ENCODE peak calls at places on chromosome 4, in seven cellular contexts. One of them, this sample, is unnamed.
A peak's percentile ranks its signal among the peaks of the same experiment; 100 is the strongest.

GRCh38 chr4:100497729-100498250 is 20.0 kb downstream of the EMCN start:
- DNase-seq in transverse colon: no peak
- DNase-seq in hepatocyte: no peak
- DNase-seq in fibroblast of lung: peak; percentile 30
- DNase-seq in body of pancreas: no peak
- DNase-seq in esophagus squamous epithelium: no peak
- DNase-seq in thoracic aorta: no peak
- DNase-seq in this sample: no peak

GRCh38 chr4:77849278-77849965 is 13.2 kb upstream of the MRPL1 start:
- DNase-seq in transverse colon: no peak
- DNase-seq in hepatocyte: no peak
- DNase-seq in fibroblast of lung: no peak
- DNase-seq in body of pancreas: no peak
- DNase-seq in esophagus squamous epithelium: no peak
- DNase-seq in thoracic aorta: no peak
- DNase-seq in this sample: no peak

GRCh38 chr4:88008133-88008621 is 742 bp downstream of the PKD2 start:
- DNase-seq in transverse colon: peak; percentile 34
- DNase-seq in hepatocyte: peak; percentile 67
- DNase-seq in fibroblast of lung: peak; percentile 64
- DNase-seq in body of pancreas: peak; percentile 35
- DNase-seq in esophagus squamous epithelium: no peak
- DNase-seq in thoracic aorta: no peak
- DNase-seq in this sample: peak; percentile 30

GRCh38 chr4:89114100-89114499 is 2.8 kb downstream of the TIGD2 start:
- DNase-seq in transverse colon: no peak
- DNase-seq in hepatocyte: no peak
- DNase-seq in fibroblast of lung: no peak
- DNase-seq in body of pancreas: no peak
- DNase-seq in esophagus squamous epithelium: no peak
- DNase-seq in thoracic aorta: no peak
- DNase-seq in this sample: no peak

GRCh38 chr4:156512622-156513021 is 459.0 kb downstream of the PDGFC start:
- DNase-seq in transverse colon: no peak
- DNase-seq in hepatocyte: peak; percentile 13
- DNase-seq in fibroblast of lung: peak; percentile 42
- DNase-seq in body of pancreas: no peak
- DNase-seq in esophagus squamous epithelium: no peak
- DNase-seq in thoracic aorta: no peak
- DNase-seq in this sample: no peak

GRCh38 chr4:86960557-86960959 is 25.7 kb downstream of the AFF1 start:
- DNase-seq in transverse colon: no peak
- DNase-seq in hepatocyte: peak; percentile 28
- DNase-seq in fibroblast of lung: peak; percentile 35
- DNase-seq in body of pancreas: peak; percentile 29
- DNase-seq in esophagus squamous epithelium: no peak
- DNase-seq in thoracic aorta: no peak
- DNase-seq in this sample: no peak

GRCh38 chr4:170011921-170012628 is 14.1 kb downstream of the MFAP3L start:
- DNase-seq in transverse colon: no peak
- DNase-seq in hepatocyte: no peak
- DNase-seq in fibroblast of lung: no peak
- DNase-seq in body of pancreas: no peak
- DNase-seq in esophagus squamous epithelium: no peak
- DNase-seq in thoracic aorta: no peak
- DNase-seq in this sample: no peak

GRCh38 chr4:71287305-71287704 is 51.5 kb upstream of the SLC4A4 start:
- DNase-seq in transverse colon: no peak
- DNase-seq in hepatocyte: no peak
- DNase-seq in fibroblast of lung: no peak
- DNase-seq in body of pancreas: no peak
- DNase-seq in esophagus squamous epithelium: no peak
- DNase-seq in thoracic aorta: no peak
- DNase-seq in this sample: no peak

GRCh38 chr4:153365003-153365402 is 20.5 kb downstream of the MND1 start:
- DNase-seq in transverse colon: no peak
- DNase-seq in hepatocyte: no peak
- DNase-seq in fibroblast of lung: no peak
- DNase-seq in body of pancreas: no peak
- DNase-seq in esophagus squamous epithelium: no peak
- DNase-seq in thoracic aorta: no peak
- DNase-seq in this sample: no peak

GRCh38 chr4:8724436-8725070 is 132.0 kb downstream of the CPZ start:
- DNase-seq in transverse colon: peak; percentile 3
- DNase-seq in hepatocyte: no peak
- DNase-seq in fibroblast of lung: no peak
- DNase-seq in body of pancreas: peak; percentile 14
- DNase-seq in esophagus squamous epithelium: no peak
- DNase-seq in thoracic aorta: no peak
- DNase-seq in this sample: no peak

GRCh38 chr4:96295143-96295763 is 455.4 kb downstream of the PDHA2 start:
- DNase-seq in transverse colon: no peak
- DNase-seq in hepatocyte: no peak
- DNase-seq in fibroblast of lung: no peak
- DNase-seq in body of pancreas: no peak
- DNase-seq in esophagus squamous epithelium: no peak
- DNase-seq in thoracic aorta: no peak
- DNase-seq in this sample: no peak

GRCh38 chr4:138222041-138222440 is 20.1 kb downstream of the SLC7A11 start:
- DNase-seq in transverse colon: no peak
- DNase-seq in hepatocyte: peak; percentile 17
- DNase-seq in fibroblast of lung: peak; percentile 80
- DNase-seq in body of pancreas: peak; percentile 16
- DNase-seq in esophagus squamous epithelium: no peak
- DNase-seq in thoracic aorta: no peak
- DNase-seq in this sample: no peak

GRCh38 chr4:19346636-19347035 is 905.1 kb upstream of the SLIT2 start:
- DNase-seq in transverse colon: no peak
- DNase-seq in hepatocyte: no peak
- DNase-seq in fibroblast of lung: no peak
- DNase-seq in body of pancreas: no peak
- DNase-seq in esophagus squamous epithelium: no peak
- DNase-seq in thoracic aorta: no peak
- DNase-seq in this sample: no peak

GRCh38 chr4:5751073-5751917 is 40.3 kb downstream of the EVC start:
- DNase-seq in transverse colon: no peak
- DNase-seq in hepatocyte: peak; percentile 35
- DNase-seq in fibroblast of lung: peak; percentile 51
- DNase-seq in body of pancreas: no peak
- DNase-seq in esophagus squamous epithelium: no peak
- DNase-seq in thoracic aorta: no peak
- DNase-seq in this sample: no peak

GRCh38 chr4:40262079-40262528 is 65.3 kb downstream of the RHOH start:
- DNase-seq in transverse colon: no peak
- DNase-seq in hepatocyte: no peak
- DNase-seq in fibroblast of lung: no peak
- DNase-seq in body of pancreas: no peak
- DNase-seq in esophagus squamous epithelium: no peak
- DNase-seq in thoracic aorta: no peak
- DNase-seq in this sample: no peak
- H3K36me3 ChIP-seq in transverse colon: no peaks in the 10 kb centered on the region
- H3K36me3 ChIP-seq in hepatocyte: no peaks in the 10 kb centered on the region
- H3K36me3 ChIP-seq in fibroblast of lung: no peaks in the 10 kb centered on the region
- H3K36me3 ChIP-seq in body of pancreas: no peaks in the 10 kb centered on the region
- H3K36me3 ChIP-seq in esophagus squamous epithelium: no peaks in the 10 kb centered on the region
- H3K36me3 ChIP-seq in thoracic aorta: no peaks in the 10 kb centered on the region
- H3K36me3 ChIP-seq in this sample: no peaks in the 10 kb centered on the region

DNA sequence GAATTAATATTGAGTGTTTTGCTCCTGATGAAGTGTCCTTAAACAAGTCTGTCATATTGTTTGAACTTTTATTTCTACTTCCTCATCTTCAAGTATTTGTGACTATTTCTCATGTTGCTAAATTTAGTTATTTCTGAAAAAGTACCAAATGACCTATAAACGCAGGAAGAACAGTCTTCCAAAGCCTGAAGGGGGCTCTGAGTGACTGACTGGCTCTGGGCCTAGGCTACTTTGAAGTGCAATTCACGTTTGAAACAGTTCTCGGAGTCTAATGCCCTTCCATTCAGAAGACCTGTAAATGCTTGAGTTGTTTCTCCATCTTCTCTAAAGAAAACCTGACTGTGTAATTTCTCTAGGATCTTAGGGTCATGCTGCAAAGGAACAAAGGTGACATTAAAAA is 26.5 kb downstream of the GALNT7 start:
- DNase-seq in transverse colon: no peak
- DNase-seq in hepatocyte: no peak
- DNase-seq in fibroblast of lung: no peak
- DNase-seq in body of pancreas: no peak
- DNase-seq in esophagus squamous epithelium: no peak
- DNase-seq in thoracic aorta: no peak
- DNase-seq in this sample: no peak
- TF ChIP-seq CTCF in transverse colon: no peak
- TF ChIP-seq CTCF in hepatocyte: no peak
- TF ChIP-seq CTCF in fibroblast of lung: no peak
- TF ChIP-seq CTCF in body of pancreas: no peak
- TF ChIP-seq CTCF in esophagus squamous epithelium: no peak
- TF ChIP-seq CTCF in thoracic aorta: no peak
- TF ChIP-seq CTCF in this sample: no peak

GRCh38 chr4:55406545-55406944 is 10.8 kb downstream of the TMEM165 start:
- DNase-seq in transverse colon: no peak
- DNase-seq in hepatocyte: no peak
- DNase-seq in fibroblast of lung: no peak
- DNase-seq in body of pancreas: no peak
- DNase-seq in esophagus squamous epithelium: no peak
- DNase-seq in thoracic aorta: no peak
- DNase-seq in this sample: no peak
- H3K36me3 ChIP-seq in transverse colon: no peaks in the 10 kb centered on the region
- H3K36me3 ChIP-seq in hepatocyte: no peaks in the 10 kb centered on the region
- H3K36me3 ChIP-seq in fibroblast of lung: peaks cover 2% of the 10 kb centered on the region
- H3K36me3 ChIP-seq in body of pancreas: peaks cover 3% of the 10 kb centered on the region
- H3K36me3 ChIP-seq in esophagus squamous epithelium: peaks cover 69% of the 10 kb centered on the region
- H3K36me3 ChIP-seq in thoracic aorta: peaks cover 5% of the 10 kb centered on the region
- H3K36me3 ChIP-seq in this sample: peaks cover 59% of the 10 kb centered on the region

GRCh38 chr4:185227131-185227551 is 17.7 kb downstream of the SNX25 start:
- DNase-seq in transverse colon: no peak
- DNase-seq in hepatocyte: peak; percentile 43
- DNase-seq in fibroblast of lung: no peak
- DNase-seq in body of pancreas: peak; percentile 82
- DNase-seq in esophagus squamous epithelium: no peak
- DNase-seq in thoracic aorta: no peak
- DNase-seq in this sample: no peak
- TF ChIP-seq CTCF in transverse colon: peak; percentile 17
- TF ChIP-seq CTCF in hepatocyte: peak; percentile 18
- TF ChIP-seq CTCF in fibroblast of lung: peak; percentile 18
- TF ChIP-seq CTCF in body of pancreas: no peak
- TF ChIP-seq CTCF in esophagus squamous epithelium: no peak
- TF ChIP-seq CTCF in thoracic aorta: no peak
- TF ChIP-seq CTCF in this sample: no peak

DNA sequence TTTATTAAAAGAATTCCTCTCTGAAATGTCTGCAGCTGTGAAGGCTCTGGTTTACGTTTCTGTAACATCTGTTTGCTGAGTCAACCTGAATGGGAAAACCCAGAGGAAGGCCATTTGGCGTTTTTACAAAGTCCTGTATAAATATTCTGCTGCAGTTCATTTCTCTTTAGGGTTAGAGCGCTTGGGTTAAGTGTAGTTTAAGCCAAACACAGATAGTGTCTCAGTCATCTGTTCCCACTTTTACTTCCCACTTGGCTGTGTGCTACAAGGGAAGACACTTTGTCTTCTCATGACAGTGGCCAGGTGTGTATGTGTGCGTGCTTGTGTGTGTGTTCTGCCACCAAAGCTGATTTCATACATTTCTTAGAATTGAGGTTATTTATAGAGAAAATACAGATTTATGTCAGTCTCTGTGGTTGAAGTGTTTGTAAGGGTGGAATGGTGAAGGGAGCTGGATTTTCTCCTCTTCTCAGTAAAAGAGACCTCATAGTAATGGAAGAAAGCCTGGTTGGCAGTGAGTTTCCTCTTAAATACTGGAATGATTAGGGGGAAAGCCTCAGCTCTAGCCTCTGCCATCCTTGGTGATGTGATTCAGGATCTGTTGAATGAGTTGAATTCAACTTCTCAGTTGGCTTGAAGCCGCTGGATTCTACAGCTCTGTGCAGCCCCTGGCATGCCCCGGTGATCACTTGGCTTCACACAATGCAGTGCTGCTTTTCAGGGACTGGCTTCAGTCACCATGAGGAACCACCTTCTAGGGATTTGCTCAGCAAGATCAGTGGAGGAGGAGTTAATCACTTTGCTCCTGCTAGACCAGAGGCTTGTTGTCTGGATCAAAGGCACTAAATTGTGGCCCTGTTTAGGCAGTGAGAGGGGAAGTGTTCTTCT is 50.6 kb downstream of the JADE1 start:
- DNase-seq in transverse colon: no peak
- DNase-seq in hepatocyte: peak; percentile 23
- DNase-seq in fibroblast of lung: peak; percentile 83
- DNase-seq in body of pancreas: no peak
- DNase-seq in esophagus squamous epithelium: no peak
- DNase-seq in thoracic aorta: no peak
- DNase-seq in this sample: no peak
- H3K36me3 ChIP-seq in transverse colon: no peaks in the 10 kb centered on the region
- H3K36me3 ChIP-seq in hepatocyte: no peaks in the 10 kb centered on the region
- H3K36me3 ChIP-seq in fibroblast of lung: peaks cover 41% of the 10 kb centered on the region
- H3K36me3 ChIP-seq in body of pancreas: peaks cover 51% of the 10 kb centered on the region
- H3K36me3 ChIP-seq in esophagus squamous epithelium: peaks cover 95% of the 10 kb centered on the region
- H3K36me3 ChIP-seq in thoracic aorta: peaks cover 50% of the 10 kb centered on the region
- H3K36me3 ChIP-seq in this sample: no peaks in the 10 kb centered on the region